ENCODE peak calls at places on chromosomes 11 and 22, in five cellular contexts. J, T, I, V and D are unnamed samples.

GRCh38 chr11:13786688-13787087 is 118.2 kb downstream of the FAR1 start:
- DNase-seq in T (no peak), I (no peak), J (no peak), V (no peak), D (no peak)

GRCh38 chr22:27531782-27532530 is 269.6 kb downstream of the MN1 start:
- DNase-seq in V (no peak), J (peak), I (no peak), T (no peak), D (no peak)

GRCh38 chr11:78647986-78648875 is 73.6 kb upstream of the NARS2 start:
- DNase-seq in V (no peak), T (no peak), J (no peak), I (no peak), D (no peak)

GRCh38 chr11:13445588-13445987 is 17.4 kb downstream of the BTBD10 start:
- DNase-seq in V (no peak), J (no peak), I (no peak), T (no peak), D (no peak)

GRCh38 chr11:46895821-46896220 is 22.5 kb downstream of the LRP4 start:
- DNase-seq in J (peak), I (no peak), V (no peak), T (peak), D (peak)

GRCh38 chr11:76048763-76049162 is 157.5 kb downstream of the WNT11 start:
- DNase-seq in I (peak), T (no peak), J (peak), V (no peak), D (no peak)

GRCh38 chr11:92306966-92307504 is 82.4 kb downstream of the FAT3 start:
- DNase-seq in T (no peak), J (no peak), I (no peak), V (no peak), D (no peak)

GRCh38 chr11:119337581-119338317 is 2.9 kb downstream of the C1QTNF5 start:
- DNase-seq in V (no peak), T (no peak), J (no peak), I (peak), D (no peak)

GRCh38 chr22:49300241-49300640 is 527.4 kb downstream of the BRD1 start:
- DNase-seq in T (no peak), I (no peak), V (no peak), J (peak), D (no peak)

GRCh38 chr11:17547932-17548331 is 873 bp downstream of the OTOG start:
- DNase-seq in T (no peak), V (no peak), J (no peak), I (no peak), D (no peak)

GRCh38 chr22:50269573-50270301 is 443 bp downstream of the MAPK11 start:
- DNase-seq in T (no peak), J (peak), I (peak), V (no peak), D (no peak)

GRCh38 chr11:116459644-116460043 is 313.1 kb downstream of the BUD13 start:
- DNase-seq in T (no peak), J (no peak), I (no peak), V (no peak), D (no peak)

GRCh38 chr22:25141994-25142620 is 57.6 kb upstream of the CRYBB3 start:
- DNase-seq in V (no peak), T (no peak), J (no peak), I (no peak), D (no peak)

GRCh38 chr11:59223611-59224010 is 10.9 kb upstream of the MPEG1 start:
- DNase-seq in J (no peak), T (no peak), I (no peak), V (no peak), D (no peak)

GRCh38 chr11:78168539-78169477 is 19.6 kb downstream of the KCTD21 start:
- DNase-seq in I (no peak), V (peak), T (peak), J (peak), D (peak)

GRCh38 chr11:78787696-78788095 is 213.0 kb upstream of the NARS2 start:
- DNase-seq in T (no peak), V (no peak), I (no peak), J (no peak), D (no peak)

GRCh38 chr22:49048591-49048990 is 779.1 kb downstream of the BRD1 start:
- DNase-seq in J (no peak), V (no peak), T (no peak), I (no peak), D (no peak)

GRCh38 chr22:19648419-19648929 is 65.8 kb upstream of the SEPTIN5 start:
- DNase-seq in V (no peak), I (no peak), T (no peak), J (no peak), D (no peak)

GRCh38 chr11:24198458-24198857 is 298.4 kb upstream of the LUZP2 start:
- DNase-seq in J (no peak), I (no peak), V (no peak), T (no peak), D (no peak)

GRCh38 chr22:31738566-31738965 is 11.4 kb downstream of the PRR14L start:
- DNase-seq in V (no peak), J (no peak), I (peak), T (no peak), D (no peak)
- H3K27ac ChIP-seq in V (no peak), J (no peak), I (no peak), T (no peak), D (no peak)

GRCh38 chr11:72113170-72113808 is 794 bp upstream of the ANAPC15 start:
- DNase-seq in I (no peak), J (no peak), V (no peak), T (no peak), D (no peak)
- H3K27ac ChIP-seq in I (peak), J (peak), V (peak), T (peak), D (peak)

GRCh38 chr11:123221611-123222010 is 26.6 kb upstream of the CLMP start:
- DNase-seq in V (no peak), T (no peak), J (no peak), I (no peak), D (no peak)
- H3K27ac ChIP-seq in V (no peak), T (no peak), J (no peak), I (no peak), D (no peak)

GRCh38 chr22:23219317-23219716 is 39.0 kb downstream of the BCR start:
- DNase-seq in T (no peak), I (no peak), J (no peak), V (no peak), D (no peak)

GRCh38 chr22:23219787-23220484 is 39.6 kb downstream of the BCR start:
- DNase-seq in V (no peak), I (peak), J (no peak), T (no peak), D (no peak)

GRCh38 chr22:23217171-23218052 is 37.1 kb downstream of the BCR start:
- DNase-seq in V (no peak), J (peak), I (no peak), T (no peak), D (peak)

GRCh38 chr22:23218867-23219251 is 38.5 kb downstream of the BCR start:
- DNase-seq in T (no peak), J (no peak), I (peak), V (no peak), D (peak)

DNA sequence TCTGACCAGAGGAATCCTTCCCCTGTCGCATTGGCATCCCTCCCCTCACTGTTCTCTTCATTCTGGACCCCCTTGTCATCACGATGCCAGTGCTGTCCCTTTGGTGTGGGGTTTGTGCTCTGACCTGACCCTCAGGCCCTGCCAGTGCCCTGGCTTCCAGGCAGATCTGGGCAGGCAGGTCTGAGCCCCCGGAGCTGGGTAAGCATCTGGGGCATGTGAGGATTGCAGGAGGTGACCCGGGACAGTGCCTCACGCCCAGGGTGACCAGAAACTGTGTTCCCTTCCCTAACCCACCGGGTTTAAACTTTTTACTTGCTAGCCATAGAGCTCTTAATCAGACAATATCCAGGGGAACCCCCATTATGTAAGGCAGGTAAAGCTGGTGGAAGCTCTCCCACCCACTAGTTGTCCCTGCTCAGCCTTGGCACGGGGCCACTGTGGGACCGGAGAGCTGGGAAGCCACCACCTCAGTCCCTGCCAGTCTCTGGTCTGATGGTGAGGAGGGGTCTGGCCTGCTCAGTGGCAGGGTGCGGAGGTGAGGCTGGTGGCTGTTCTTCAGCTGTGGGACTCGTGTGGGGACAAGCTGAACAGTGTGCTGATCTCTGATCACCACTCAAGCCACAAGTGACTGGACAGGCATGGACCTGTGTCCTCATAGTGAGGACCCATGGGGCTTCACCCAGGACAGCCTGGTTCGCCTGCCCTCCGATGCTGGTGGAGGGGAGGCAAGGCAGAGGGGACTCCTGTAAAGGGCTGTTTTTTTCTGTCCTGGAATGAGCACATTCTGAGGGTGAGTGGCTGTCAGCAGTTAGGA is 38.0 kb downstream of the BCR start:
- DNase-seq in I (no peak), V (no peak), J (no peak), T (no peak), D (no peak)
- H3K27ac ChIP-seq in I (peak), V (peak), J (peak), T (peak), D (peak)

GRCh38 chr11:65979261-65979759 is 17.8 kb downstream of the SART1 start:
- DNase-seq in J (no peak), T (no peak), V (no peak), I (no peak), D (no peak)

GRCh38 chr11:65983589-65983987 is 18.4 kb downstream of the EIF1AD start:
- DNase-seq in I (no peak), T (no peak), J (no peak), V (no peak), D (no peak)

GRCh38 chr11:65981101-65981740 is 19.7 kb downstream of the SART1 start:
- DNase-seq in I (no peak), V (no peak), J (no peak), T (no peak), D (no peak)

GRCh38 chr11:65981972-65982823 is 19.8 kb downstream of the EIF1AD start:
- DNase-seq in V (no peak), I (no peak), T (no peak), J (no peak), D (no peak)

DNA sequence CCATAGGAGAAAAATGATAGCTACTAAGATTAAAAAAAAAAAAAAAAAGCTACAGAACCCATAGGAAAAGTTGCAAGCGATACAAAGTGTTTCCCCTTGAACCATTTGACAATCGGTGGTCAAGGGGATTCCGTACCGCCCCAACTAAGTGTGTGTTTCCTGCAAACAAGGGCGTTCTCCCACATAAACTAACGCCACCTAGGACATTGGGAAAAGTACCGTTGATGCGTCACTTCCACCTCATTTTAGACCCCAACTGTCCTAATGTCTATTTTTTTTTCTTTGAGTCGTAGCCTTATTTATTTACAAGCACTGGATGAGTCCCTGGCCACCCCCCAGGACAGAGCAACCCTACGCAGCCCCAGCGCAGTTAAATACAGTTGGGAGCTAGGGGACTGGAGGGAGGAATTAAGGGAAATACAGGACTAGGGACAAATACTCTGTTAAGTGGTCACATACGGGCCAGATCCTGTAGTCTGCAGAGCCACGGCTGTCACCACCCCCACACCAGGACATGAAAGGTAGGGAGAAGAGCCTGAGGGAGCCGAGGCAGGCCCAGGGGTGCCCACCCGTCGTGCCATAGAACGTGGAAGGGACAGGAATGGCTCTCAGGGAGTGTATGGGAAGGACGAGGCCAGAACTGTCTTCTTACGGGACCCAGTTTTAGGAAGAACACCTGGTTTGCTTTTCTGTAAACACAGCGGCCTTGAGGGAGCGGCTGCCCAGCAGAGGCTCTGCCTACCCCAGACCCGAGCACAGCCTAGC is 19.0 kb downstream of the EIF1AD start:
- DNase-seq in J (no peak), T (no peak), V (no peak), I (no peak), D (no peak)
- H3K27ac ChIP-seq in J (no peak), T (no peak), V (no peak), I (no peak), D (no peak)

DNA sequence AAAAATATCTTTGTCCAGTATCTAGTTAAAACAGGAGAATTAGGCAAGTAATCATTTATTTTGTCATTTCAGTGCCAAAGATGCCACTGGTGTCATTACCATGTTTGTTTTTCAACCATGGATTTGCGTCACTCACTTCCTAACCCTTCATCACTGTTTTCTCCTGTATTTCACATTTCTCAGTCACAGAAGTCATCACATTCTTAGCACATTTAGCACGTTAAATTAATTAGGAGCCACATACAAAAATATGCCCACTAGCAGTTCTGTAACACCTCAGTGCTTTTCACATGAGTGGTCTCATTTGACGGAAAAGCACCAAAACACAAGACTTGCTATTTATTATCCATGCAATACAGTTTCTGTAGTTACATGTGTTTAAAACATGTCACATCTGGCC is 546.0 kb downstream of the METTL15 start:
- DNase-seq in V (no peak), I (no peak), J (no peak), T (no peak), D (no peak)
- H3K27ac ChIP-seq in V (no peak), I (no peak), J (no peak), T (no peak), D (no peak)

DNA sequence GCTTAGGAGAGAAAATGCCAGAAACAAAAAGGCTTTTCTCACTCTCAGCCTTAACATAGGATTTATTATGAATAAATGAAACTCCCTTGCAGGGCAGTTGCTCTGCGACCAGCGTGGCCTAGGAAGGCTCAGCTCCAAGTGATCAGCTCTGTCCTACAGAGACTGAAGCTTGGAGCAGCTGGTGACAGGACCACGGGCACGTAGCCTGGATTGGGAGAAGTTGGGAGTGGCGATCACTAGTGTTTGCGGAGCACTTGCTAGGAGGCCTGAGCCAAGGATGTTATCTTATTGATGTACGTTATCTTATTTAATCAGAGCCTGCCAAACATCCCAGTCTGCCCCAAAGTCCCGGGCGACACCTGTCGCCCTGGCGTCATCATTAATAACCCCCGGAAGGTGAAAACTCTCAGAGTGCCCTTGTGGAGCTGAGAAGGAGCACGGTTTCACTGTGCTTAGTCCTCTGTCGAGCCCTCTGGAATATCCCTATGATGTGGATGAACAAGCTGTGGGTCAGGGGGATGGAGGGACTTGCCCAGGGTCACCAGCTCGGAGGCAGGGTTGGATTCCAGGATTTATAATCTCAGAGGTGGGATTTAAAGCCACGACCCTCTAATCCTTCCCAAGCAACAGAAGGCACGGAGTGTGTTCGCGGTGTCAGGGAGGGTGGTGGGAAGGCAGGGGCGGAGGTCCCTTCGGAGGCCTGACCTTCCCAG is 40.8 kb upstream of the SMIM38 start:
- DNase-seq in T (no peak), V (no peak), I (no peak), J (no peak), D (no peak)
- H3K27ac ChIP-seq in T (no peak), V (no peak), I (no peak), J (no peak), D (peak)

DNA sequence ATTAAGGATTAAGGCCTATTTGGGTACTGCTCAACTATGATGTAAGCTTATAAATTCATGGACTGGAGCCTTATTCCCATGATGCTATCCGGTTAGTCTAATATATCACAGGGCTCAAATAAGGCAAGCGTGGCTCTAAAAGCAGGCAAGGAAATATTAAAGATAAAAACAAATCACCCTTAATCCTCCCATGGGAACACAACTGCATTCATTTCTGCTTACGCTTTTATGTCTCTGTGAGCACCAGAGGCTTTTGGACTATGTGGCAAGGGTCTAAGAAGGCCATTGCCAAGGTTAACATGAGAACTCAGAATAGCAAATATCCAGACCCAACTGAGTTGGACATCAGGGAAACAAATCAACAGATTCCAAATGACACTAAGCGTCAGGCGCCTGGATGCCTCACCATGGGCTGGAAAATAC is 138.2 kb downstream of the SLC1A2 start:
- DNase-seq in I (no peak), J (no peak), T (no peak), V (no peak), D (peak)
- H3K27ac ChIP-seq in I (no peak), J (no peak), T (no peak), V (no peak), D (peak)

DNA sequence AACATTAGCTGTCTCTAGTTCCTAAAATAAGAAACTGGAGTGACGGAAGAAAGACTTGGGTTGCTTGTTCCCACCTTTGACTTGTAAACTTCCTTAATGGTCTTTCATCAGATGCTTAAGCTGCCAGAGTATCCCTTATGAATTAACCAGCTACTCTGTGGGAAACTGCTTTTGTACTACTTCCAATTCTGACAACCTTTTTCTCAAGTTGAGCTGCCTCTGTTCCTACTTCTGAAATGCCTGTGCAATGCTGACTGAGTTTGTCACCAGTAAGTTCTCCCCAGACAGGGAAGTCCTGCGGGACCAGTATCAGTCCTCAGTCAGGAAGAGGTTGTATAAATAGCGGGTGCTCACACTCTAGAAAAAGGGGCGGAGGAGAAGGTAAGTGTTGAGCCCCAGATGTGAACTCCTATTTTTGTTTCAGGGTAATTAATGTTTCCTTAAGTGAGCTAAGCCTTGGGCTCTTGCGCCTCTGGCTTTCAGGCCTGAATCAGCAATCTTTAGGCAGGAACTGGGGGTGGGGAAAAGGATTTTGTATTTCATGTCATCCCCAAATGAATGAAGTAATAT is 67.2 kb downstream of the CECR2 start:
- DNase-seq in V (no peak), I (peak), T (no peak), J (no peak), D (no peak)
- H3K27ac ChIP-seq in V (no peak), I (peak), T (peak), J (no peak), D (peak)

DNA sequence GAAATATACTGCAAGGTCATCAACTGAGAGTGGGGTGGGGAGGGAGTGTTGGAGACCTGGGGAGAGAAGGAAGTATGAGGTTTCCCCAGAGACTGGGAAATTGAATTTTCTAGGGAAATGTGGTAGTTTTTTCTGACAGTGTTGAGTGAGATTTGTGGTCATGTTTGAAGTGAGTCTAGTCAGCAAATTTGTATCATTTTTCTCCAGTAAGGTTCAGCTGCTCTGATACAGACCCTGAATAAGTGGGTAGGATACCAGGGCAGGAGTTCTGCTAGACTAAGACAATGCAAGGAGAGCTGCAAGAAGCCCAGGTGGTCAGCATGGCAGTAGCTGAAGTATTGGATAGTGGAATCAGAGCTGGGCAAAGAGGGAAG is 112.1 kb downstream of the PKNOX2 start:
- DNase-seq in I (no peak), J (no peak), V (no peak), T (no peak), D (no peak)
- H3K27ac ChIP-seq in I (no peak), J (no peak), V (no peak), T (no peak), D (no peak)